ENCODE peak calls at places on chromosomes 6 and 20, in ten cellular contexts. One of them, this sample, is unnamed.

GRCh38 chr6:85127696-85128225 is 322.1 kb upstream of the NT5E start:
- DNase-seq in stimulated activated CD8-positive, alpha-beta memory T cell treated with anti-CD3 and anti-CD28 coated beads, Interleukin-15, amount 100 ng/mL, for 24 hours: no peak
- DNase-seq in ascending aorta: no peak
- DNase-seq in caudate nucleus: no peak
- DNase-seq in NCI-H774: no peak
- DNase-seq in uterus: no peak
- DNase-seq in neuronal stem cell: no peak
- DNase-seq in HT-29: no peak
- DNase-seq in activated T-helper 1 cell treated with anti-CD3 and anti-CD28 coated beads, Interleukin-12 subunit alpha, Interleukin-12 subunit beta, Interleukin-2, Interleukin-4 antibody, amounts not matched to agents 30 ng/mL and 10 ng/mL and 1 ng/mL, durations not matched to agents 14 hours and 24 hours and 36 hours: no peak
- DNase-seq in stimulated activated CD4-positive, alpha-beta T cell treated with anti-CD3 and anti-CD28 coated beads, Interleukin-2, amount 100 ng/mL, for 24 hours: no peak
- DNase-seq in this sample: no peak

GRCh38 chr6:13305256-13305650 is 23.1 kb downstream of the TBC1D7 start:
- DNase-seq in stimulated activated CD8-positive, alpha-beta memory T cell treated with anti-CD3 and anti-CD28 coated beads, Interleukin-15, amount 100 ng/mL, for 24 hours: no peak
- DNase-seq in ascending aorta: no peak
- DNase-seq in NCI-H774: no peak
- DNase-seq in HT-29: no peak
- DNase-seq in neuronal stem cell: no peak
- DNase-seq in caudate nucleus: no peak
- DNase-seq in uterus: no peak
- DNase-seq in activated T-helper 1 cell treated with anti-CD3 and anti-CD28 coated beads, Interleukin-12 subunit alpha, Interleukin-12 subunit beta, Interleukin-2, Interleukin-4 antibody, amounts not matched to agents 30 ng/mL and 10 ng/mL and 1 ng/mL, durations not matched to agents 14 hours and 24 hours and 36 hours: no peak
- DNase-seq in stimulated activated CD4-positive, alpha-beta T cell treated with anti-CD3 and anti-CD28 coated beads, Interleukin-2, amount 100 ng/mL, for 24 hours: no peak
- DNase-seq in this sample: no peak

GRCh38 chr20:54207743-54208491 is at the start of gene PFDN4:
- DNase-seq in activated T-helper 1 cell treated with anti-CD3 and anti-CD28 coated beads, Interleukin-12 subunit alpha, Interleukin-12 subunit beta, Interleukin-2, Interleukin-4 antibody, amounts not matched to agents 30 ng/mL and 10 ng/mL and 1 ng/mL, durations not matched to agents 14 hours and 24 hours and 36 hours: peak
- DNase-seq in uterus: peak
- DNase-seq in ascending aorta: peak
- DNase-seq in HT-29: peak
- DNase-seq in caudate nucleus: peak
- DNase-seq in stimulated activated CD4-positive, alpha-beta T cell treated with anti-CD3 and anti-CD28 coated beads, Interleukin-2, amount 100 ng/mL, for 24 hours: peak
- DNase-seq in neuronal stem cell: peak
- DNase-seq in NCI-H774: peak
- DNase-seq in stimulated activated CD8-positive, alpha-beta memory T cell treated with anti-CD3 and anti-CD28 coated beads, Interleukin-15, amount 100 ng/mL, for 24 hours: peak
- DNase-seq in this sample: peak

GRCh38 chr6:137892271-137892708 is 25.2 kb downstream of the TNFAIP3 start:
- DNase-seq in NCI-H774: no peak
- DNase-seq in ascending aorta: no peak
- DNase-seq in stimulated activated CD4-positive, alpha-beta T cell treated with anti-CD3 and anti-CD28 coated beads, Interleukin-2, amount 100 ng/mL, for 24 hours: no peak
- DNase-seq in uterus: no peak
- DNase-seq in activated T-helper 1 cell treated with anti-CD3 and anti-CD28 coated beads, Interleukin-12 subunit alpha, Interleukin-12 subunit beta, Interleukin-2, Interleukin-4 antibody, amounts not matched to agents 30 ng/mL and 10 ng/mL and 1 ng/mL, durations not matched to agents 14 hours and 24 hours and 36 hours: no peak
- DNase-seq in stimulated activated CD8-positive, alpha-beta memory T cell treated with anti-CD3 and anti-CD28 coated beads, Interleukin-15, amount 100 ng/mL, for 24 hours: no peak
- DNase-seq in caudate nucleus: no peak
- DNase-seq in neuronal stem cell: no peak
- DNase-seq in HT-29: no peak
- DNase-seq in this sample: no peak

GRCh38 chr6:70651326-70651905 is 16.3 kb upstream of the SMAP1 start:
- DNase-seq in neuronal stem cell: no peak
- DNase-seq in NCI-H774: no peak
- DNase-seq in stimulated activated CD4-positive, alpha-beta T cell treated with anti-CD3 and anti-CD28 coated beads, Interleukin-2, amount 100 ng/mL, for 24 hours: peak
- DNase-seq in caudate nucleus: no peak
- DNase-seq in uterus: no peak
- DNase-seq in stimulated activated CD8-positive, alpha-beta memory T cell treated with anti-CD3 and anti-CD28 coated beads, Interleukin-15, amount 100 ng/mL, for 24 hours: no peak
- DNase-seq in activated T-helper 1 cell treated with anti-CD3 and anti-CD28 coated beads, Interleukin-12 subunit alpha, Interleukin-12 subunit beta, Interleukin-2, Interleukin-4 antibody, amounts not matched to agents 30 ng/mL and 10 ng/mL and 1 ng/mL, durations not matched to agents 14 hours and 24 hours and 36 hours: peak
- DNase-seq in HT-29: no peak
- DNase-seq in ascending aorta: no peak
- DNase-seq in this sample: no peak

GRCh38 chr6:73134588-73134987 is 90.7 kb downstream of the KHDC1L start:
- DNase-seq in uterus: no peak
- DNase-seq in neuronal stem cell: peak
- DNase-seq in NCI-H774: no peak
- DNase-seq in caudate nucleus: no peak
- DNase-seq in stimulated activated CD4-positive, alpha-beta T cell treated with anti-CD3 and anti-CD28 coated beads, Interleukin-2, amount 100 ng/mL, for 24 hours: peak
- DNase-seq in ascending aorta: no peak
- DNase-seq in HT-29: peak
- DNase-seq in stimulated activated CD8-positive, alpha-beta memory T cell treated with anti-CD3 and anti-CD28 coated beads, Interleukin-15, amount 100 ng/mL, for 24 hours: no peak
- DNase-seq in activated T-helper 1 cell treated with anti-CD3 and anti-CD28 coated beads, Interleukin-12 subunit alpha, Interleukin-12 subunit beta, Interleukin-2, Interleukin-4 antibody, amounts not matched to agents 30 ng/mL and 10 ng/mL and 1 ng/mL, durations not matched to agents 14 hours and 24 hours and 36 hours: no peak
- DNase-seq in this sample: peak

GRCh38 chr6:106281088-106281487 is 44.5 kb downstream of the ATG5 start:
- DNase-seq in ascending aorta: no peak
- DNase-seq in uterus: no peak
- DNase-seq in stimulated activated CD4-positive, alpha-beta T cell treated with anti-CD3 and anti-CD28 coated beads, Interleukin-2, amount 100 ng/mL, for 24 hours: no peak
- DNase-seq in stimulated activated CD8-positive, alpha-beta memory T cell treated with anti-CD3 and anti-CD28 coated beads, Interleukin-15, amount 100 ng/mL, for 24 hours: no peak
- DNase-seq in neuronal stem cell: no peak
- DNase-seq in NCI-H774: no peak
- DNase-seq in activated T-helper 1 cell treated with anti-CD3 and anti-CD28 coated beads, Interleukin-12 subunit alpha, Interleukin-12 subunit beta, Interleukin-2, Interleukin-4 antibody, amounts not matched to agents 30 ng/mL and 10 ng/mL and 1 ng/mL, durations not matched to agents 14 hours and 24 hours and 36 hours: no peak
- DNase-seq in caudate nucleus: no peak
- DNase-seq in HT-29: no peak
- DNase-seq in this sample: no peak

GRCh38 chr20:50317644-50318043 is 127.0 kb downstream of the CEBPB start:
- DNase-seq in HT-29: no peak
- DNase-seq in neuronal stem cell: no peak
- DNase-seq in uterus: no peak
- DNase-seq in activated T-helper 1 cell treated with anti-CD3 and anti-CD28 coated beads, Interleukin-12 subunit alpha, Interleukin-12 subunit beta, Interleukin-2, Interleukin-4 antibody, amounts not matched to agents 30 ng/mL and 10 ng/mL and 1 ng/mL, durations not matched to agents 14 hours and 24 hours and 36 hours: no peak
- DNase-seq in ascending aorta: no peak
- DNase-seq in caudate nucleus: no peak
- DNase-seq in NCI-H774: no peak
- DNase-seq in stimulated activated CD4-positive, alpha-beta T cell treated with anti-CD3 and anti-CD28 coated beads, Interleukin-2, amount 100 ng/mL, for 24 hours: no peak
- DNase-seq in stimulated activated CD8-positive, alpha-beta memory T cell treated with anti-CD3 and anti-CD28 coated beads, Interleukin-15, amount 100 ng/mL, for 24 hours: no peak
- DNase-seq in this sample: no peak

GRCh38 chr6:26743941-26744699 is 84.6 kb upstream of the ZNF322 start:
- DNase-seq in ascending aorta: no peak
- DNase-seq in neuronal stem cell: no peak
- DNase-seq in activated T-helper 1 cell treated with anti-CD3 and anti-CD28 coated beads, Interleukin-12 subunit alpha, Interleukin-12 subunit beta, Interleukin-2, Interleukin-4 antibody, amounts not matched to agents 30 ng/mL and 10 ng/mL and 1 ng/mL, durations not matched to agents 14 hours and 24 hours and 36 hours: no peak
- DNase-seq in NCI-H774: no peak
- DNase-seq in uterus: no peak
- DNase-seq in HT-29: no peak
- DNase-seq in stimulated activated CD8-positive, alpha-beta memory T cell treated with anti-CD3 and anti-CD28 coated beads, Interleukin-15, amount 100 ng/mL, for 24 hours: no peak
- DNase-seq in caudate nucleus: no peak
- DNase-seq in stimulated activated CD4-positive, alpha-beta T cell treated with anti-CD3 and anti-CD28 coated beads, Interleukin-2, amount 100 ng/mL, for 24 hours: no peak
- DNase-seq in this sample: no peak

GRCh38 chr6:114282268-114282667 is 60.6 kb downstream of the HS3ST5 start:
- DNase-seq in activated T-helper 1 cell treated with anti-CD3 and anti-CD28 coated beads, Interleukin-12 subunit alpha, Interleukin-12 subunit beta, Interleukin-2, Interleukin-4 antibody, amounts not matched to agents 30 ng/mL and 10 ng/mL and 1 ng/mL, durations not matched to agents 14 hours and 24 hours and 36 hours: no peak
- DNase-seq in ascending aorta: no peak
- DNase-seq in NCI-H774: no peak
- DNase-seq in uterus: no peak
- DNase-seq in stimulated activated CD8-positive, alpha-beta memory T cell treated with anti-CD3 and anti-CD28 coated beads, Interleukin-15, amount 100 ng/mL, for 24 hours: no peak
- DNase-seq in neuronal stem cell: no peak
- DNase-seq in HT-29: no peak
- DNase-seq in caudate nucleus: no peak
- DNase-seq in stimulated activated CD4-positive, alpha-beta T cell treated with anti-CD3 and anti-CD28 coated beads, Interleukin-2, amount 100 ng/mL, for 24 hours: no peak
- DNase-seq in this sample: no peak

GRCh38 chr20:21453676-21454075 is 56.4 kb upstream of the NKX2-4 start:
- DNase-seq in NCI-H774: no peak
- DNase-seq in HT-29: no peak
- DNase-seq in caudate nucleus: no peak
- DNase-seq in ascending aorta: no peak
- DNase-seq in uterus: no peak
- DNase-seq in activated T-helper 1 cell treated with anti-CD3 and anti-CD28 coated beads, Interleukin-12 subunit alpha, Interleukin-12 subunit beta, Interleukin-2, Interleukin-4 antibody, amounts not matched to agents 30 ng/mL and 10 ng/mL and 1 ng/mL, durations not matched to agents 14 hours and 24 hours and 36 hours: no peak
- DNase-seq in stimulated activated CD4-positive, alpha-beta T cell treated with anti-CD3 and anti-CD28 coated beads, Interleukin-2, amount 100 ng/mL, for 24 hours: no peak
- DNase-seq in neuronal stem cell: no peak
- DNase-seq in stimulated activated CD8-positive, alpha-beta memory T cell treated with anti-CD3 and anti-CD28 coated beads, Interleukin-15, amount 100 ng/mL, for 24 hours: no peak
- DNase-seq in this sample: no peak

GRCh38 chr6:25010166-25010565 is 74.4 kb upstream of the RIPOR2 start:
- DNase-seq in ascending aorta: no peak
- DNase-seq in stimulated activated CD8-positive, alpha-beta memory T cell treated with anti-CD3 and anti-CD28 coated beads, Interleukin-15, amount 100 ng/mL, for 24 hours: no peak
- DNase-seq in activated T-helper 1 cell treated with anti-CD3 and anti-CD28 coated beads, Interleukin-12 subunit alpha, Interleukin-12 subunit beta, Interleukin-2, Interleukin-4 antibody, amounts not matched to agents 30 ng/mL and 10 ng/mL and 1 ng/mL, durations not matched to agents 14 hours and 24 hours and 36 hours: no peak
- DNase-seq in NCI-H774: no peak
- DNase-seq in HT-29: no peak
- DNase-seq in uterus: no peak
- DNase-seq in caudate nucleus: no peak
- DNase-seq in neuronal stem cell: no peak
- DNase-seq in stimulated activated CD4-positive, alpha-beta T cell treated with anti-CD3 and anti-CD28 coated beads, Interleukin-2, amount 100 ng/mL, for 24 hours: no peak
- DNase-seq in this sample: no peak

GRCh38 chr6:63816979-63817436 is 181.4 kb downstream of the PHF3 start:
- DNase-seq in uterus: no peak
- DNase-seq in NCI-H774: peak
- DNase-seq in stimulated activated CD4-positive, alpha-beta T cell treated with anti-CD3 and anti-CD28 coated beads, Interleukin-2, amount 100 ng/mL, for 24 hours: no peak
- DNase-seq in ascending aorta: no peak
- DNase-seq in caudate nucleus: no peak
- DNase-seq in activated T-helper 1 cell treated with anti-CD3 and anti-CD28 coated beads, Interleukin-12 subunit alpha, Interleukin-12 subunit beta, Interleukin-2, Interleukin-4 antibody, amounts not matched to agents 30 ng/mL and 10 ng/mL and 1 ng/mL, durations not matched to agents 14 hours and 24 hours and 36 hours: no peak
- DNase-seq in stimulated activated CD8-positive, alpha-beta memory T cell treated with anti-CD3 and anti-CD28 coated beads, Interleukin-15, amount 100 ng/mL, for 24 hours: no peak
- DNase-seq in neuronal stem cell: no peak
- DNase-seq in HT-29: peak
- DNase-seq in this sample: no peak

GRCh38 chr20:20492521-20493334 is 124.8 kb downstream of the INSM1 start:
- DNase-seq in caudate nucleus: peak
- DNase-seq in activated T-helper 1 cell treated with anti-CD3 and anti-CD28 coated beads, Interleukin-12 subunit alpha, Interleukin-12 subunit beta, Interleukin-2, Interleukin-4 antibody, amounts not matched to agents 30 ng/mL and 10 ng/mL and 1 ng/mL, durations not matched to agents 14 hours and 24 hours and 36 hours: no peak
- DNase-seq in uterus: no peak
- DNase-seq in NCI-H774: peak
- DNase-seq in stimulated activated CD4-positive, alpha-beta T cell treated with anti-CD3 and anti-CD28 coated beads, Interleukin-2, amount 100 ng/mL, for 24 hours: no peak
- DNase-seq in stimulated activated CD8-positive, alpha-beta memory T cell treated with anti-CD3 and anti-CD28 coated beads, Interleukin-15, amount 100 ng/mL, for 24 hours: no peak
- DNase-seq in ascending aorta: no peak
- DNase-seq in neuronal stem cell: peak
- DNase-seq in HT-29: no peak
- DNase-seq in this sample: peak

GRCh38 chr6:149331871-149332270 is 14.4 kb downstream of the TAB2 start:
- DNase-seq in NCI-H774: no peak
- DNase-seq in ascending aorta: no peak
- DNase-seq in neuronal stem cell: no peak
- DNase-seq in uterus: no peak
- DNase-seq in activated T-helper 1 cell treated with anti-CD3 and anti-CD28 coated beads, Interleukin-12 subunit alpha, Interleukin-12 subunit beta, Interleukin-2, Interleukin-4 antibody, amounts not matched to agents 30 ng/mL and 10 ng/mL and 1 ng/mL, durations not matched to agents 14 hours and 24 hours and 36 hours: no peak
- DNase-seq in stimulated activated CD4-positive, alpha-beta T cell treated with anti-CD3 and anti-CD28 coated beads, Interleukin-2, amount 100 ng/mL, for 24 hours: no peak
- DNase-seq in caudate nucleus: no peak
- DNase-seq in HT-29: no peak
- DNase-seq in stimulated activated CD8-positive, alpha-beta memory T cell treated with anti-CD3 and anti-CD28 coated beads, Interleukin-15, amount 100 ng/mL, for 24 hours: no peak
- DNase-seq in this sample: no peak

GRCh38 chr20:46964299-46965123 is 69.9 kb downstream of the EYA2 start:
- DNase-seq in NCI-H774: no peak
- DNase-seq in stimulated activated CD8-positive, alpha-beta memory T cell treated with anti-CD3 and anti-CD28 coated beads, Interleukin-15, amount 100 ng/mL, for 24 hours: no peak
- DNase-seq in activated T-helper 1 cell treated with anti-CD3 and anti-CD28 coated beads, Interleukin-12 subunit alpha, Interleukin-12 subunit beta, Interleukin-2, Interleukin-4 antibody, amounts not matched to agents 30 ng/mL and 10 ng/mL and 1 ng/mL, durations not matched to agents 14 hours and 24 hours and 36 hours: no peak
- DNase-seq in neuronal stem cell: no peak
- DNase-seq in HT-29: no peak
- DNase-seq in ascending aorta: no peak
- DNase-seq in uterus: no peak
- DNase-seq in caudate nucleus: no peak
- DNase-seq in stimulated activated CD4-positive, alpha-beta T cell treated with anti-CD3 and anti-CD28 coated beads, Interleukin-2, amount 100 ng/mL, for 24 hours: no peak
- DNase-seq in this sample: no peak

GRCh38 chr20:40769677-40770285 is 80.7 kb upstream of the MAFB start:
- DNase-seq in stimulated activated CD4-positive, alpha-beta T cell treated with anti-CD3 and anti-CD28 coated beads, Interleukin-2, amount 100 ng/mL, for 24 hours: no peak
- DNase-seq in NCI-H774: no peak
- DNase-seq in ascending aorta: no peak
- DNase-seq in stimulated activated CD8-positive, alpha-beta memory T cell treated with anti-CD3 and anti-CD28 coated beads, Interleukin-15, amount 100 ng/mL, for 24 hours: no peak
- DNase-seq in neuronal stem cell: no peak
- DNase-seq in caudate nucleus: no peak
- DNase-seq in uterus: no peak
- DNase-seq in HT-29: no peak
- DNase-seq in activated T-helper 1 cell treated with anti-CD3 and anti-CD28 coated beads, Interleukin-12 subunit alpha, Interleukin-12 subunit beta, Interleukin-2, Interleukin-4 antibody, amounts not matched to agents 30 ng/mL and 10 ng/mL and 1 ng/mL, durations not matched to agents 14 hours and 24 hours and 36 hours: no peak
- DNase-seq in this sample: no peak

GRCh38 chr6:113842165-113842564 is 15.0 kb upstream of the MARCKS start:
- DNase-seq in uterus: no peak
- DNase-seq in stimulated activated CD8-positive, alpha-beta memory T cell treated with anti-CD3 and anti-CD28 coated beads, Interleukin-15, amount 100 ng/mL, for 24 hours: no peak
- DNase-seq in neuronal stem cell: no peak
- DNase-seq in ascending aorta: no peak
- DNase-seq in stimulated activated CD4-positive, alpha-beta T cell treated with anti-CD3 and anti-CD28 coated beads, Interleukin-2, amount 100 ng/mL, for 24 hours: no peak
- DNase-seq in HT-29: no peak
- DNase-seq in activated T-helper 1 cell treated with anti-CD3 and anti-CD28 coated beads, Interleukin-12 subunit alpha, Interleukin-12 subunit beta, Interleukin-2, Interleukin-4 antibody, amounts not matched to agents 30 ng/mL and 10 ng/mL and 1 ng/mL, durations not matched to agents 14 hours and 24 hours and 36 hours: no peak
- DNase-seq in caudate nucleus: no peak
- DNase-seq in NCI-H774: no peak
- DNase-seq in this sample: no peak

GRCh38 chr20:45059022-45059728 is 41.8 kb downstream of the KCNS1 start:
- DNase-seq in NCI-H774: no peak
- DNase-seq in HT-29: no peak
- DNase-seq in uterus: no peak
- DNase-seq in stimulated activated CD4-positive, alpha-beta T cell treated with anti-CD3 and anti-CD28 coated beads, Interleukin-2, amount 100 ng/mL, for 24 hours: no peak
- DNase-seq in ascending aorta: no peak
- DNase-seq in stimulated activated CD8-positive, alpha-beta memory T cell treated with anti-CD3 and anti-CD28 coated beads, Interleukin-15, amount 100 ng/mL, for 24 hours: no peak
- DNase-seq in activated T-helper 1 cell treated with anti-CD3 and anti-CD28 coated beads, Interleukin-12 subunit alpha, Interleukin-12 subunit beta, Interleukin-2, Interleukin-4 antibody, amounts not matched to agents 30 ng/mL and 10 ng/mL and 1 ng/mL, durations not matched to agents 14 hours and 24 hours and 36 hours: no peak
- DNase-seq in neuronal stem cell: no peak
- DNase-seq in caudate nucleus: no peak
- DNase-seq in this sample: peak

GRCh38 chr6:144886682-144887081 is 601.5 kb downstream of the UTRN start:
- DNase-seq in ascending aorta: no peak
- DNase-seq in NCI-H774: no peak
- DNase-seq in stimulated activated CD4-positive, alpha-beta T cell treated with anti-CD3 and anti-CD28 coated beads, Interleukin-2, amount 100 ng/mL, for 24 hours: no peak
- DNase-seq in HT-29: no peak
- DNase-seq in activated T-helper 1 cell treated with anti-CD3 and anti-CD28 coated beads, Interleukin-12 subunit alpha, Interleukin-12 subunit beta, Interleukin-2, Interleukin-4 antibody, amounts not matched to agents 30 ng/mL and 10 ng/mL and 1 ng/mL, durations not matched to agents 14 hours and 24 hours and 36 hours: no peak
- DNase-seq in caudate nucleus: no peak
- DNase-seq in stimulated activated CD8-positive, alpha-beta memory T cell treated with anti-CD3 and anti-CD28 coated beads, Interleukin-15, amount 100 ng/mL, for 24 hours: no peak
- DNase-seq in uterus: no peak
- DNase-seq in neuronal stem cell: no peak
- DNase-seq in this sample: no peak

GRCh38 chr6:151018035-151018434 is 152.5 kb downstream of the MTHFD1L start:
- DNase-seq in NCI-H774: no peak
- DNase-seq in ascending aorta: no peak
- DNase-seq in stimulated activated CD8-positive, alpha-beta memory T cell treated with anti-CD3 and anti-CD28 coated beads, Interleukin-15, amount 100 ng/mL, for 24 hours: no peak
- DNase-seq in stimulated activated CD4-positive, alpha-beta T cell treated with anti-CD3 and anti-CD28 coated beads, Interleukin-2, amount 100 ng/mL, for 24 hours: no peak
- DNase-seq in activated T-helper 1 cell treated with anti-CD3 and anti-CD28 coated beads, Interleukin-12 subunit alpha, Interleukin-12 subunit beta, Interleukin-2, Interleukin-4 antibody, amounts not matched to agents 30 ng/mL and 10 ng/mL and 1 ng/mL, durations not matched to agents 14 hours and 24 hours and 36 hours: no peak
- DNase-seq in HT-29: no peak
- DNase-seq in neuronal stem cell: no peak
- DNase-seq in caudate nucleus: no peak
- DNase-seq in uterus: no peak
- DNase-seq in this sample: no peak

GRCh38 chr6:71406871-71407860 is 118.6 kb downstream of the OGFRL1 start:
- DNase-seq in ascending aorta: no peak
- DNase-seq in NCI-H774: no peak
- DNase-seq in uterus: no peak
- DNase-seq in caudate nucleus: no peak
- DNase-seq in HT-29: no peak
- DNase-seq in neuronal stem cell: no peak
- DNase-seq in activated T-helper 1 cell treated with anti-CD3 and anti-CD28 coated beads, Interleukin-12 subunit alpha, Interleukin-12 subunit beta, Interleukin-2, Interleukin-4 antibody, amounts not matched to agents 30 ng/mL and 10 ng/mL and 1 ng/mL, durations not matched to agents 14 hours and 24 hours and 36 hours: no peak
- DNase-seq in stimulated activated CD8-positive, alpha-beta memory T cell treated with anti-CD3 and anti-CD28 coated beads, Interleukin-15, amount 100 ng/mL, for 24 hours: no peak
- DNase-seq in stimulated activated CD4-positive, alpha-beta T cell treated with anti-CD3 and anti-CD28 coated beads, Interleukin-2, amount 100 ng/mL, for 24 hours: no peak
- DNase-seq in this sample: no peak

GRCh38 chr6:43860285-43860684 is 90.3 kb downstream of the VEGFA start:
- DNase-seq in stimulated activated CD4-positive, alpha-beta T cell treated with anti-CD3 and anti-CD28 coated beads, Interleukin-2, amount 100 ng/mL, for 24 hours: no peak
- DNase-seq in HT-29: no peak
- DNase-seq in neuronal stem cell: no peak
- DNase-seq in uterus: no peak
- DNase-seq in activated T-helper 1 cell treated with anti-CD3 and anti-CD28 coated beads, Interleukin-12 subunit alpha, Interleukin-12 subunit beta, Interleukin-2, Interleukin-4 antibody, amounts not matched to agents 30 ng/mL and 10 ng/mL and 1 ng/mL, durations not matched to agents 14 hours and 24 hours and 36 hours: no peak
- DNase-seq in stimulated activated CD8-positive, alpha-beta memory T cell treated with anti-CD3 and anti-CD28 coated beads, Interleukin-15, amount 100 ng/mL, for 24 hours: no peak
- DNase-seq in caudate nucleus: no peak
- DNase-seq in ascending aorta: no peak
- DNase-seq in NCI-H774: peak
- DNase-seq in this sample: peak

GRCh38 chr6:3624268-3625136 is 127.0 kb downstream of the PXDC1 start:
- DNase-seq in ascending aorta: no peak
- DNase-seq in NCI-H774: no peak
- DNase-seq in HT-29: no peak
- DNase-seq in caudate nucleus: no peak
- DNase-seq in activated T-helper 1 cell treated with anti-CD3 and anti-CD28 coated beads, Interleukin-12 subunit alpha, Interleukin-12 subunit beta, Interleukin-2, Interleukin-4 antibody, amounts not matched to agents 30 ng/mL and 10 ng/mL and 1 ng/mL, durations not matched to agents 14 hours and 24 hours and 36 hours: no peak
- DNase-seq in stimulated activated CD8-positive, alpha-beta memory T cell treated with anti-CD3 and anti-CD28 coated beads, Interleukin-15, amount 100 ng/mL, for 24 hours: no peak
- DNase-seq in neuronal stem cell: no peak
- DNase-seq in stimulated activated CD4-positive, alpha-beta T cell treated with anti-CD3 and anti-CD28 coated beads, Interleukin-2, amount 100 ng/mL, for 24 hours: no peak
- DNase-seq in uterus: no peak
- DNase-seq in this sample: no peak

GRCh38 chr20:21027569-21027968 is 78.6 kb downstream of the LINC00237 start:
- DNase-seq in stimulated activated CD8-positive, alpha-beta memory T cell treated with anti-CD3 and anti-CD28 coated beads, Interleukin-15, amount 100 ng/mL, for 24 hours: no peak
- DNase-seq in caudate nucleus: no peak
- DNase-seq in uterus: no peak
- DNase-seq in stimulated activated CD4-positive, alpha-beta T cell treated with anti-CD3 and anti-CD28 coated beads, Interleukin-2, amount 100 ng/mL, for 24 hours: no peak
- DNase-seq in activated T-helper 1 cell treated with anti-CD3 and anti-CD28 coated beads, Interleukin-12 subunit alpha, Interleukin-12 subunit beta, Interleukin-2, Interleukin-4 antibody, amounts not matched to agents 30 ng/mL and 10 ng/mL and 1 ng/mL, durations not matched to agents 14 hours and 24 hours and 36 hours: no peak
- DNase-seq in HT-29: peak
- DNase-seq in NCI-H774: no peak
- DNase-seq in neuronal stem cell: no peak
- DNase-seq in ascending aorta: no peak
- DNase-seq in this sample: no peak

GRCh38 chr20:32144898-32145662 is 35.6 kb downstream of the TM9SF4 start:
- DNase-seq in caudate nucleus: no peak
- DNase-seq in stimulated activated CD8-positive, alpha-beta memory T cell treated with anti-CD3 and anti-CD28 coated beads, Interleukin-15, amount 100 ng/mL, for 24 hours: no peak
- DNase-seq in ascending aorta: no peak
- DNase-seq in neuronal stem cell: no peak
- DNase-seq in HT-29: no peak
- DNase-seq in uterus: no peak
- DNase-seq in NCI-H774: no peak
- DNase-seq in activated T-helper 1 cell treated with anti-CD3 and anti-CD28 coated beads, Interleukin-12 subunit alpha, Interleukin-12 subunit beta, Interleukin-2, Interleukin-4 antibody, amounts not matched to agents 30 ng/mL and 10 ng/mL and 1 ng/mL, durations not matched to agents 14 hours and 24 hours and 36 hours: no peak
- DNase-seq in stimulated activated CD4-positive, alpha-beta T cell treated with anti-CD3 and anti-CD28 coated beads, Interleukin-2, amount 100 ng/mL, for 24 hours: no peak
- DNase-seq in this sample: no peak

GRCh38 chr20:41245086-41245707 is 72.3 kb downstream of the ZHX3 start:
- DNase-seq in HT-29: no peak
- DNase-seq in ascending aorta: no peak
- DNase-seq in NCI-H774: no peak
- DNase-seq in stimulated activated CD4-positive, alpha-beta T cell treated with anti-CD3 and anti-CD28 coated beads, Interleukin-2, amount 100 ng/mL, for 24 hours: no peak
- DNase-seq in stimulated activated CD8-positive, alpha-beta memory T cell treated with anti-CD3 and anti-CD28 coated beads, Interleukin-15, amount 100 ng/mL, for 24 hours: no peak
- DNase-seq in neuronal stem cell: peak
- DNase-seq in activated T-helper 1 cell treated with anti-CD3 and anti-CD28 coated beads, Interleukin-12 subunit alpha, Interleukin-12 subunit beta, Interleukin-2, Interleukin-4 antibody, amounts not matched to agents 30 ng/mL and 10 ng/mL and 1 ng/mL, durations not matched to agents 14 hours and 24 hours and 36 hours: no peak
- DNase-seq in uterus: peak
- DNase-seq in caudate nucleus: peak
- DNase-seq in this sample: no peak

GRCh38 chr6:38509713-38510112 is 130.0 kb downstream of the BTBD9 start:
- DNase-seq in neuronal stem cell: no peak
- DNase-seq in stimulated activated CD4-positive, alpha-beta T cell treated with anti-CD3 and anti-CD28 coated beads, Interleukin-2, amount 100 ng/mL, for 24 hours: no peak
- DNase-seq in HT-29: no peak
- DNase-seq in NCI-H774: no peak
- DNase-seq in uterus: no peak
- DNase-seq in caudate nucleus: no peak
- DNase-seq in stimulated activated CD8-positive, alpha-beta memory T cell treated with anti-CD3 and anti-CD28 coated beads, Interleukin-15, amount 100 ng/mL, for 24 hours: no peak
- DNase-seq in activated T-helper 1 cell treated with anti-CD3 and anti-CD28 coated beads, Interleukin-12 subunit alpha, Interleukin-12 subunit beta, Interleukin-2, Interleukin-4 antibody, amounts not matched to agents 30 ng/mL and 10 ng/mL and 1 ng/mL, durations not matched to agents 14 hours and 24 hours and 36 hours: no peak
- DNase-seq in ascending aorta: no peak
- DNase-seq in this sample: no peak

This sample was measured in dorsolateral prefrontal cortex.